ENCODE peak calls at places on chromosome 4, in ten cellular contexts. One of them, this sample, is unnamed.

GRCh38 chr4:182536221-182536620 is 293.0 kb downstream of the TENM3 start:
- DNase-seq in islet precursor cell: no peak
- DNase-seq in HEK293T: no peak
- DNase-seq in Right ventricle myocardium inferior: no peak
- DNase-seq in hypothalamus: no peak
- DNase-seq in NCI-H1105: no peak
- DNase-seq in SK-N-MC: no peak
- DNase-seq in frontal cortex: no peak
- DNase-seq in lower lobe of right lung: no peak
- DNase-seq in activated CD8-positive, alpha-beta memory T cell treated with anti-CD3 and anti-CD28 coated beads, Interleukin-2, amount 50 U/mL, for 48 hours: no peak
- DNase-seq in this sample: no peak

GRCh38 chr4:95761441-95761840 is 78.5 kb upstream of the PDHA2 start:
- DNase-seq in islet precursor cell: peak
- DNase-seq in HEK293T: no peak
- DNase-seq in Right ventricle myocardium inferior: no peak
- DNase-seq in hypothalamus: no peak
- DNase-seq in NCI-H1105: no peak
- DNase-seq in SK-N-MC: peak
- DNase-seq in frontal cortex: no peak
- DNase-seq in lower lobe of right lung: no peak
- DNase-seq in activated CD8-positive, alpha-beta memory T cell treated with anti-CD3 and anti-CD28 coated beads, Interleukin-2, amount 50 U/mL, for 48 hours: no peak
- DNase-seq in this sample: no peak

GRCh38 chr4:4714330-4714729 is 145.1 kb upstream of the MSX1 start:
- DNase-seq in islet precursor cell: no peak
- DNase-seq in HEK293T: no peak
- DNase-seq in Right ventricle myocardium inferior: no peak
- DNase-seq in hypothalamus: no peak
- DNase-seq in NCI-H1105: no peak
- DNase-seq in SK-N-MC: no peak
- DNase-seq in frontal cortex: no peak
- DNase-seq in lower lobe of right lung: no peak
- DNase-seq in activated CD8-positive, alpha-beta memory T cell treated with anti-CD3 and anti-CD28 coated beads, Interleukin-2, amount 50 U/mL, for 48 hours: no peak
- DNase-seq in this sample: no peak

GRCh38 chr4:137998666-137999429 is 243.3 kb downstream of the SLC7A11 start:
- DNase-seq in islet precursor cell: no peak
- DNase-seq in HEK293T: no peak
- DNase-seq in Right ventricle myocardium inferior: no peak
- DNase-seq in hypothalamus: no peak
- DNase-seq in NCI-H1105: no peak
- DNase-seq in SK-N-MC: no peak
- DNase-seq in frontal cortex: no peak
- DNase-seq in lower lobe of right lung: no peak
- DNase-seq in activated CD8-positive, alpha-beta memory T cell treated with anti-CD3 and anti-CD28 coated beads, Interleukin-2, amount 50 U/mL, for 48 hours: no peak
- DNase-seq in this sample: no peak

GRCh38 chr4:185256444-185256843 is 47.0 kb downstream of the SNX25 start:
- DNase-seq in islet precursor cell: peak
- DNase-seq in HEK293T: no peak
- DNase-seq in Right ventricle myocardium inferior: no peak
- DNase-seq in hypothalamus: no peak
- DNase-seq in NCI-H1105: no peak
- DNase-seq in SK-N-MC: no peak
- DNase-seq in frontal cortex: no peak
- DNase-seq in lower lobe of right lung: no peak
- DNase-seq in activated CD8-positive, alpha-beta memory T cell treated with anti-CD3 and anti-CD28 coated beads, Interleukin-2, amount 50 U/mL, for 48 hours: no peak
- DNase-seq in this sample: no peak

GRCh38 chr4:124459922-124460301 is 252.6 kb downstream of the ANKRD50 start:
- DNase-seq in islet precursor cell: no peak
- DNase-seq in HEK293T: no peak
- DNase-seq in Right ventricle myocardium inferior: no peak
- DNase-seq in hypothalamus: no peak
- DNase-seq in NCI-H1105: no peak
- DNase-seq in SK-N-MC: no peak
- DNase-seq in frontal cortex: no peak
- DNase-seq in lower lobe of right lung: no peak
- DNase-seq in activated CD8-positive, alpha-beta memory T cell treated with anti-CD3 and anti-CD28 coated beads, Interleukin-2, amount 50 U/mL, for 48 hours: no peak
- DNase-seq in this sample: no peak

GRCh38 chr4:5500165-5500564 is 208.2 kb downstream of the EVC2 start:
- DNase-seq in islet precursor cell: no peak
- DNase-seq in HEK293T: no peak
- DNase-seq in Right ventricle myocardium inferior: no peak
- DNase-seq in hypothalamus: no peak
- DNase-seq in NCI-H1105: no peak
- DNase-seq in SK-N-MC: no peak
- DNase-seq in frontal cortex: no peak
- DNase-seq in lower lobe of right lung: no peak
- DNase-seq in activated CD8-positive, alpha-beta memory T cell treated with anti-CD3 and anti-CD28 coated beads, Interleukin-2, amount 50 U/mL, for 48 hours: no peak
- DNase-seq in this sample: no peak

GRCh38 chr4:153651041-153651960 is 32.8 kb upstream of the TLR2 start:
- DNase-seq in islet precursor cell: no peak
- DNase-seq in HEK293T: no peak
- DNase-seq in Right ventricle myocardium inferior: peak
- DNase-seq in hypothalamus: no peak
- DNase-seq in NCI-H1105: no peak
- DNase-seq in SK-N-MC: no peak
- DNase-seq in frontal cortex: no peak
- DNase-seq in lower lobe of right lung: peak
- DNase-seq in activated CD8-positive, alpha-beta memory T cell treated with anti-CD3 and anti-CD28 coated beads, Interleukin-2, amount 50 U/mL, for 48 hours: peak
- DNase-seq in this sample: no peak

GRCh38 chr4:41409095-41409494 is 128.9 kb upstream of the LIMCH1 start:
- DNase-seq in islet precursor cell: no peak
- DNase-seq in HEK293T: no peak
- DNase-seq in Right ventricle myocardium inferior: no peak
- DNase-seq in hypothalamus: no peak
- DNase-seq in NCI-H1105: no peak
- DNase-seq in SK-N-MC: no peak
- DNase-seq in frontal cortex: no peak
- DNase-seq in lower lobe of right lung: no peak
- DNase-seq in activated CD8-positive, alpha-beta memory T cell treated with anti-CD3 and anti-CD28 coated beads, Interleukin-2, amount 50 U/mL, for 48 hours: no peak
- DNase-seq in this sample: no peak

GRCh38 chr4:41213563-41214157 is 682 bp downstream of the APBB2 start:
- DNase-seq in islet precursor cell: peak
- DNase-seq in HEK293T: peak
- DNase-seq in Right ventricle myocardium inferior: no peak
- DNase-seq in hypothalamus: no peak
- DNase-seq in NCI-H1105: no peak
- DNase-seq in SK-N-MC: no peak
- DNase-seq in frontal cortex: peak
- DNase-seq in lower lobe of right lung: no peak
- DNase-seq in activated CD8-positive, alpha-beta memory T cell treated with anti-CD3 and anti-CD28 coated beads, Interleukin-2, amount 50 U/mL, for 48 hours: peak
- DNase-seq in this sample: no peak

GRCh38 chr4:185145572-185145971 is 2.5 kb downstream of the SLC25A4 start:
- DNase-seq in islet precursor cell: no peak
- DNase-seq in HEK293T: no peak
- DNase-seq in Right ventricle myocardium inferior: no peak
- DNase-seq in hypothalamus: no peak
- DNase-seq in NCI-H1105: no peak
- DNase-seq in SK-N-MC: no peak
- DNase-seq in frontal cortex: no peak
- DNase-seq in lower lobe of right lung: no peak
- DNase-seq in activated CD8-positive, alpha-beta memory T cell treated with anti-CD3 and anti-CD28 coated beads, Interleukin-2, amount 50 U/mL, for 48 hours: no peak
- DNase-seq in this sample: no peak

GRCh38 chr4:71230613-71231012 is 108.2 kb upstream of the SLC4A4 start:
- DNase-seq in islet precursor cell: no peak
- DNase-seq in HEK293T: no peak
- DNase-seq in Right ventricle myocardium inferior: no peak
- DNase-seq in hypothalamus: no peak
- DNase-seq in NCI-H1105: no peak
- DNase-seq in SK-N-MC: no peak
- DNase-seq in frontal cortex: no peak
- DNase-seq in lower lobe of right lung: no peak
- DNase-seq in activated CD8-positive, alpha-beta memory T cell treated with anti-CD3 and anti-CD28 coated beads, Interleukin-2, amount 50 U/mL, for 48 hours: no peak
- DNase-seq in this sample: no peak

GRCh38 chr4:71860643-71861042 is 76.8 kb upstream of the GC start:
- DNase-seq in islet precursor cell: no peak
- DNase-seq in HEK293T: no peak
- DNase-seq in Right ventricle myocardium inferior: no peak
- DNase-seq in hypothalamus: no peak
- DNase-seq in NCI-H1105: no peak
- DNase-seq in SK-N-MC: no peak
- DNase-seq in frontal cortex: no peak
- DNase-seq in lower lobe of right lung: no peak
- DNase-seq in activated CD8-positive, alpha-beta memory T cell treated with anti-CD3 and anti-CD28 coated beads, Interleukin-2, amount 50 U/mL, for 48 hours: no peak
- DNase-seq in this sample: no peak

GRCh38 chr4:17097369-17097768 is 198.9 kb upstream of the LDB2 start:
- DNase-seq in islet precursor cell: no peak
- DNase-seq in HEK293T: no peak
- DNase-seq in Right ventricle myocardium inferior: no peak
- DNase-seq in hypothalamus: no peak
- DNase-seq in NCI-H1105: no peak
- DNase-seq in SK-N-MC: no peak
- DNase-seq in frontal cortex: no peak
- DNase-seq in lower lobe of right lung: no peak
- DNase-seq in activated CD8-positive, alpha-beta memory T cell treated with anti-CD3 and anti-CD28 coated beads, Interleukin-2, amount 50 U/mL, for 48 hours: no peak
- DNase-seq in this sample: no peak

GRCh38 chr4:26509681-26510333 is 19.5 kb upstream of the CCKAR start:
- DNase-seq in islet precursor cell: peak
- DNase-seq in HEK293T: no peak
- DNase-seq in Right ventricle myocardium inferior: no peak
- DNase-seq in hypothalamus: no peak
- DNase-seq in NCI-H1105: no peak
- DNase-seq in SK-N-MC: no peak
- DNase-seq in frontal cortex: no peak
- DNase-seq in lower lobe of right lung: no peak
- DNase-seq in activated CD8-positive, alpha-beta memory T cell treated with anti-CD3 and anti-CD28 coated beads, Interleukin-2, amount 50 U/mL, for 48 hours: no peak
- DNase-seq in this sample: no peak

GRCh38 chr4:186424745-186425144 is 130.6 kb downstream of the MTNR1A start:
- DNase-seq in islet precursor cell: no peak
- DNase-seq in HEK293T: no peak
- DNase-seq in Right ventricle myocardium inferior: no peak
- DNase-seq in hypothalamus: no peak
- DNase-seq in NCI-H1105: no peak
- DNase-seq in SK-N-MC: no peak
- DNase-seq in frontal cortex: no peak
- DNase-seq in lower lobe of right lung: no peak
- DNase-seq in activated CD8-positive, alpha-beta memory T cell treated with anti-CD3 and anti-CD28 coated beads, Interleukin-2, amount 50 U/mL, for 48 hours: no peak
- DNase-seq in this sample: no peak

This sample was measured in HuH-7.5.